ENCODE peak calls at places on chromosomes 5 and 9, in eight cellular contexts. T, Q, M, L, F, C, U and S are unnamed samples.

GRCh38 chr9:136004712-136005111 is 43.5 kb upstream of the UBAC1 start:
- DNase-seq in T (no peak), U (no peak), M (no peak), Q (no peak), C (no peak), L (no peak), F (no peak), S (no peak)

GRCh38 chr5:39201160-39201794 is 18.1 kb downstream of the FYB1 start:
- DNase-seq in L (no peak), M (no peak), U (no peak), Q (no peak), T (no peak), F (no peak), C (no peak), S (no peak)

GRCh38 chr9:109815366-109815947 is 35.5 kb downstream of the PALM2AKAP2 start:
- DNase-seq in T (peak), L (no peak), M (no peak), Q (no peak), C (no peak), U (no peak), F (no peak), S (no peak)

GRCh38 chr9:33311953-33312352 is 21.6 kb downstream of the NFX1 start:
- DNase-seq in Q (no peak), L (no peak), U (no peak), F (no peak), T (no peak), M (no peak), C (no peak), S (no peak)

GRCh38 chr9:137724114-137724445 is 105.3 kb downstream of the EHMT1 start:
- DNase-seq in L (no peak), Q (no peak), M (no peak), F (peak), C (no peak), T (peak), U (peak), S (no peak)

GRCh38 chr9:84622981-84623380 is 46.5 kb upstream of the NTRK2 start:
- DNase-seq in T (no peak), C (no peak), L (no peak), Q (no peak), U (no peak), F (no peak), M (no peak), S (no peak)

GRCh38 chr9:35406183-35406959 is 83.5 kb upstream of the RUSC2 start:
- DNase-seq in Q (peak), T (peak), C (no peak), M (no peak), L (no peak), F (peak), U (peak), S (peak)

GRCh38 chr5:64854855-64855254 is 86.1 kb downstream of the CWC27 start:
- DNase-seq in U (no peak), C (no peak), M (no peak), T (peak), Q (no peak), F (no peak), L (no peak), S (no peak)

GRCh38 chr9:114880276-114880891 is 50.0 kb downstream of the TNFSF8 start:
- DNase-seq in T (peak), F (no peak), L (no peak), C (no peak), M (no peak), U (no peak), Q (no peak), S (no peak)

GRCh38 chr5:36251218-36251617 is 9.5 kb upstream of the NADK2 start:
- DNase-seq in Q (no peak), T (no peak), F (no peak), U (no peak), L (no peak), M (no peak), C (no peak), S (no peak)

GRCh38 chr5:180302256-180302655 is 10.4 kb upstream of the MAPK9 start:
- DNase-seq in L (no peak), F (no peak), U (no peak), M (no peak), T (no peak), Q (no peak), C (no peak), S (no peak)

GRCh38 chr5:66197764-66198405 is 53.8 kb downstream of the SREK1 start:
- DNase-seq in M (no peak), F (no peak), L (no peak), U (no peak), Q (no peak), T (no peak), C (no peak), S (no peak)

GRCh38 chr5:14109771-14110170 is 33.4 kb upstream of the TRIO start:
- DNase-seq in U (no peak), M (no peak), F (no peak), T (no peak), L (no peak), Q (no peak), C (no peak), S (no peak)

GRCh38 chr5:157172408-157172807 is 6.3 kb upstream of the GARIN3 start:
- DNase-seq in U (no peak), M (no peak), C (peak), T (no peak), Q (peak), L (no peak), F (no peak), S (peak)

GRCh38 chr9:80775515-80775914 is 913.8 kb downstream of the TLE1 start:
- DNase-seq in T (no peak), L (no peak), C (no peak), M (no peak), Q (no peak), U (no peak), F (no peak), S (no peak)

GRCh38 chr5:168552146-168552545 is 23.0 kb downstream of the FBLL1 start:
- DNase-seq in L (no peak), C (no peak), F (no peak), U (no peak), M (no peak), T (peak), Q (no peak), S (no peak)

GRCh38 chr9:97386733-97387503 is 25.0 kb upstream of the TDRD7 start:
- DNase-seq in Q (peak), L (no peak), C (peak), F (peak), T (peak), M (peak), U (peak), S (peak)

GRCh38 chr5:161030219-161030618 is 178.2 kb upstream of the ATP10B start:
- DNase-seq in C (no peak), M (no peak), Q (no peak), F (no peak), L (no peak), T (no peak), U (no peak), S (no peak)
- TF ChIP-seq CTCF in C (no peak), M (no peak), Q (no peak), F (no peak), L (no peak), T (no peak), U (no peak), S (no peak)

GRCh38 chr9:100351508-100351907 is 1.2 kb downstream of the TEX10 start:
- DNase-seq in M (no peak), T (no peak), U (no peak), L (no peak), F (no peak), Q (no peak), C (no peak), S (no peak)

GRCh38 chr9:100352201-100352726 is 478 bp downstream of the TEX10 start:
- DNase-seq in U (peak), T (peak), Q (peak), C (no peak), F (peak), M (peak), L (peak), S (no peak)

GRCh38 chr9:100346836-100347235 is 5.9 kb downstream of the TEX10 start:
- DNase-seq in T (no peak), F (no peak), M (no peak), Q (no peak), U (no peak), L (no peak), C (no peak), S (no peak)

GRCh38 chr9:100352727-100353505 is at the start of gene TEX10:
- DNase-seq in C (peak), Q (peak), T (peak), M (peak), U (peak), L (peak), F (peak), S (peak)

DNA sequence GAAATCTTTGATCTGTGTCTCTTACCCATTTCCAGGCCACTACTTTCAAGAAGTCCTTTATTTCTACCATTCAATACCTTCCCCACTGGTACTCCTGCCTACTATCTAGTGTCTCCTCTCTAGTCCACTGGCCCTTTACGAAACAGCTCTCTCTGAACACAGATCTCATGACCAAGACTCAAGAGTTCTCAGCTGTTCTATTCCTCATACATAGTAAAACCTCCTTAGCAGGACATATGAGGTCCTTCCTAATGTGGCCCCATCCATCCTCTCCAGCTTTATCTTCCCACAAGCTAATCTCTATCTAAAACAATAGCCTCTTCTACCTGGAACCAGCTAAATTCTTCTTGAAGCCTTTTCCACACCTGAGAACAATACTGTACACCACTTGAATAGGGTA is 2.6 kb downstream of the TEX10 start:
- DNase-seq in M (no peak), T (no peak), F (no peak), U (no peak), Q (no peak), C (no peak), L (no peak), S (no peak)
- H3K4me3 ChIP-seq in M (no peak), T (no peak), F (no peak), U (no peak), Q (no peak), C (no peak), L (no peak), S (no peak)

GRCh38 chr5:67432601-67433000 is 236.0 kb upstream of the CD180 start:
- DNase-seq in L (no peak), U (no peak), C (no peak), M (no peak), T (no peak), Q (no peak), F (no peak), S (no peak)
- TF ChIP-seq CTCF in L (no peak), U (no peak), C (no peak), M (no peak), T (no peak), Q (no peak), F (no peak), S (no peak)

DNA sequence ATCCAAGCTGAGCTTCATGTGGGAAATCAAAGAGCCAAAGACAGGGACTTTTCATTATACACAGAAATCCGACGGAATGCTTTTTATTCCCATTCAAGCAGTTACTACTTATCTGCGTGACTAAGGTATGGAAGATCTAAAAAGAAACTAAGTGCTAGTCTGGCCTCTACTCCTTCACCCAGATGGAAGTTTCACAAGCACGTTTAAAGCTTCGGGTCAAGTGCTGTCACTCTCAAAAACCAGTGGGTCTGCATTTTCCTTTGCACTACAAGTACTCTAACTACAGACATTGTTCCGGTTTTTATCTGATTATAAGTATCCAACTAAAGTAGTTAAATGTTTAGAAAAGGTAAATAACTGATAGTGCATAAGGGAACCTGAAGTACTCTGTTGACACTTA is 13.7 kb upstream of the MTAP start:
- DNase-seq in T (peak), M (peak), L (no peak), F (no peak), Q (no peak), U (peak), C (no peak), S (no peak)
- H3K4me3 ChIP-seq in T (peak), M (no peak), L (no peak), F (no peak), Q (no peak), U (no peak), C (no peak), S (no peak)